ENCODE peak calls at places on chromosome 17, in five cellular contexts. V is GM23338, M is neural progenitor cell, K is dorsolateral prefrontal cortex, G is body of pancreas. R is an unnamed sample.

GRCh38 chr17:17836250-17836817 is 452 bp downstream of the SREBF1 start:
- DNase-seq in V (peak), M (peak), K (peak), G (peak), R (peak)

GRCh38 chr17:79042421-79043190 is 18.6 kb downstream of the C1QTNF1 start:
- DNase-seq in V (peak), M (peak), K (peak), G (peak), R (no peak)

GRCh38 chr17:50379733-50380132 is 6.7 kb downstream of the EME1 start:
- DNase-seq in V (no peak), M (no peak), K (no peak), G (no peak), R (no peak)

GRCh38 chr17:83081561-83082201 is 2.3 kb downstream of the METRNL start:
- DNase-seq in V (no peak), M (no peak), K (no peak), G (no peak), R (no peak)

GRCh38 chr17:50414808-50415207 is 11.2 kb upstream of the ACSF2 start:
- DNase-seq in V (no peak), M (no peak), K (no peak), G (no peak), R (no peak)

GRCh38 chr17:62165378-62165722 is 100.3 kb upstream of the MED13 start:
- DNase-seq in V (no peak), M (no peak), K (no peak), G (no peak), R (no peak)

GRCh38 chr17:79033741-79034501 is 10.0 kb downstream of the C1QTNF1 start:
- DNase-seq in V (no peak), M (no peak), K (peak), G (no peak), R (peak)

GRCh38 chr17:77366206-77366557 is 225.4 kb downstream of the SEC14L1 start:
- DNase-seq in V (no peak), M (no peak), K (no peak), G (peak), R (no peak)

GRCh38 chr17:60579090-60579489 is 20.9 kb upstream of the PPM1D start:
- DNase-seq in V (no peak), M (no peak), K (no peak), G (no peak), R (no peak)

GRCh38 chr17:55433029-55433628 is 11.5 kb upstream of the MMD start:
- DNase-seq in V (no peak), M (no peak), K (no peak), G (no peak), R (no peak)
- H3K27ac ChIP-seq in V (no peak), M (no peak), K (no peak), G (peak), R (no peak)

DNA sequence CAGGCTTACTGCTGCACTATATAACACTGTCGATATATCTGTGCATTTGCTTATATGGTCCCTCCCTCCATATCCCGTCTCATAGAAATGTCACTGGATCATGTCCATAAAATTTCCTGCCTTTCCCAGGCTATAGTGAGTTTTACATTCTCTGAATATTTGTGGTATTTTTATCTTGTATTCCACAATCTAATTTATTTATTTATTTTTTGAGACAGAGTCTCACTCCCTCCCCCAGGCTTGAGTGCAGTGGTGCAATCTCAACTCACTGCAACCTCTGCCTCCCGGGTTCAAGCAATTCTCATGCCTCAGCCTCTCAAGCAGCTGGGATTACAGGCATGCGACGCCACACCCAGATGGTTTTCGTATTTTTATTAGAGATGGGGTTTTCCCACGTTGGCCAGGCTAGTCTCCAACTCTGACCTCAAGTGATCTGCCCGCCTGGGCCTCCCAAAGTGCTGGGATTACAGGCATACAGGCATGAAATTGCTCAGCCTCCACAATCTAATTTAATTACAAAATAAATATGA is 12.9 kb downstream of the TRIM37 start:
- DNase-seq in V (no peak), M (no peak), K (no peak), G (peak), R (no peak)
- H3K27ac ChIP-seq in V (no peak), M (no peak), K (no peak), G (peak), R (peak)

GRCh38 chr17:418421-418751 is 65.8 kb upstream of the RPH3AL start:
- DNase-seq in V (no peak), M (no peak), K (no peak), G (no peak), R (no peak)
- H3K27ac ChIP-seq in V (no peak), M (no peak), K (no peak), G (no peak), R (no peak)

GRCh38 chr17:75557852-75558665 is 29.5 kb upstream of the MYO15B start:
- DNase-seq in V (no peak), M (no peak), K (peak), G (peak), R (no peak)
- H3K27ac ChIP-seq in V (no peak), M (no peak), K (peak), G (peak), R (no peak)

GRCh38 chr17:43024407-43025289 is at the start of gene RND2:
- DNase-seq in V (peak), M (peak), K (peak), G (peak), R (peak)

GRCh38 chr17:43026610-43027009 is 1.6 kb downstream of the RND2 start:
- DNase-seq in V (no peak), M (no peak), K (no peak), G (no peak), R (no peak)

GRCh38 chr17:43027091-43028032 is 2.3 kb downstream of the RND2 start:
- DNase-seq in V (peak), M (no peak), K (no peak), G (no peak), R (no peak)

GRCh38 chr17:43025290-43025657 is 243 bp downstream of the RND2 start:
- DNase-seq in V (peak), M (no peak), K (peak), G (no peak), R (no peak)

GRCh38 chr17:43025766-43026537 is 921 bp downstream of the RND2 start:
- DNase-seq in V (no peak), M (no peak), K (no peak), G (no peak), R (no peak)
- H3K27ac ChIP-seq in V (no peak), M (no peak), K (no peak), G (no peak), R (peak)

GRCh38 chr17:44969144-44969780 is 1.2 kb upstream of the C1QL1 start:
- DNase-seq in V (peak), M (peak), K (no peak), G (no peak), R (no peak)

GRCh38 chr17:44976198-44976597 is 8.1 kb upstream of the C1QL1 start:
- DNase-seq in V (no peak), M (no peak), K (no peak), G (no peak), R (no peak)

GRCh38 chr17:44970136-44970737 is 2.1 kb upstream of the C1QL1 start:
- DNase-seq in V (peak), M (peak), K (peak), G (no peak), R (no peak)

GRCh38 chr17:44971776-44972483 is 3.8 kb upstream of the C1QL1 start:
- DNase-seq in V (peak), M (no peak), K (no peak), G (no peak), R (no peak)

GRCh38 chr17:44972953-44973352 is 4.8 kb upstream of the C1QL1 start:
- DNase-seq in V (no peak), M (no peak), K (no peak), G (no peak), R (no peak)
- H3K27ac ChIP-seq in V (no peak), M (no peak), K (no peak), G (no peak), R (no peak)

DNA sequence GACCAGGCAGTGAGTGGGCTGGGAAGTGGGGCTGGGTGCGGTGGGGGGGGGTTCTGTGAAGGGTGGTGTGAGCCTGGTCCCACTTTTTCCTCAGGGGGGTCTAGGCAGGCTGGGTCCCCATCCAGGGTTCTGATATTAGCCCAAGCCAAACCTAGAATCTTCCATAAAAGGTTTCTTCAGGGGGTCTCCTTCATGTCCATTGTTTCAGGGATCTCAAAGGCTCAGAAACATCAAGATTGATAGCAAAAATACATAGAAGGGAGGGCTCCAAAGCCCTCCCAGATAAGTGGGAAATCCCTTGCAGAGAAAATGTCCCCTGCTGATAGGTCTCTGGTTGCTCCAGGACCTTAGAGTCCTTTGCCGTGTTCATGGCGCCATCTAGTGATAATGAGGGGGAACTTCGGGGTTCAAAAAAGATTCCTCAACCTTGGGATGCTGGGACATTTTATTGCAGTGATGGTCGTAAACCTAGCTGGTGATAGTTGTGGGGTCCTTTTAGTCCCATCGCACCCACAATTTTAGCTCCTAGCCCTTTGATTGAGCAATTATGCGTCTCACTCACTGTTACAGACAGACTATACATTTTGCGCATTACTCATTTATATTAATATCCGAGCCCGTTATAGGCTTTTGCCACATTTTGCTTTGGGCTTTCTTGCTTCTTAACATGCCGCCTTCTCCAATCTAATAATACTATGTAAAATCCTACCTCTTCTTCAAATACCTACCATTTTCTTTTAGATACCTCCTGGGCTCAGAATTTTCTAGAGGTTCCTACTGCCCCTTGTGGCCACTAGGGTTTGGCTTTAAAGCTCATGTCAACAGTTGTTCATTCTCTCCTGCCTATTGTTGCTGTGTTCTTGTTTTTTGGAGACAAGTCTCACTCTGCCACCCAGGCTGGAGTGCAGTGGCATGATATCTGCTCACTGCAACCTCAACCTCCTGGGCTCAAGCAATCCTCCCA is 35.1 kb downstream of the IGF2BP1 start:
- DNase-seq in V (peak), M (peak), K (no peak), G (peak), R (no peak)
- H3K27ac ChIP-seq in V (peak), M (peak), K (no peak), G (no peak), R (no peak)

DNA sequence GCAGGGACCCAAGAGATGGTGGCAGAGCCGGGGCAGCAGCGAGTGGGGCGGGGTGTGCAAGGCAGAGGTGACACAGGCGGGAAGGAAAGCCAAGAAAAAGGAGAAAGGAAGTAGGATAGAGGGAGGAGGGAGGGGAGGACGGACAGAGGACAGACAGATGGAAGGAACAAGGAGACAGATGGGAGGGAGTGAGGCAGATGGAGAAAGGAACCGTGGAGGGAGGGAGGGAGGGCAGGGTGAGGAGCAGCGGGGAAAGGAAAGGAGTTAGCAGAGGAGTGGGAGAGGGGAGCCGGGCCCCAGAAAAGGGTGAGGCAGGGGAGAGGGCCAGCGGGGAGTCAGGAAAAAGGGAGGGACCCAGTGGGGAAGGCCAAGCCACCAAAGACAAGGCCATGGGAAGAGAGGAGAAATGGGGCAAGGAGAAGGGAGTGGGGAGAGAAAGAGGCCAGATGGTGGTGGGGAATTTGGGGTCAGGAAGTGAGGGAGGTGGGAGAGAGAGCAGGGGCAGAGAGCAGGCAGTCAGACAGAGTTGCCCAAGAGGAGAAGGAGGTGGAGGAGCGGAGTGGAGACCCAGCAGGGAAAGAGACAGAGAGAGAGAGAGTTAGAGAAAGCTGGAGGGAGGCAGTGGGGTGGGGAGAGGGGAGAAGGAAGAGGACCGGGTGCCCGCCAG is 13.2 kb upstream of the ASGR1 start:
- DNase-seq in V (no peak), M (no peak), K (peak), G (no peak), R (no peak)
- H3K27ac ChIP-seq in V (no peak), M (no peak), K (no peak), G (no peak), R (no peak)

R was measured in coronary artery.